ENCODE peak calls at places on chromosomes 1 and 21, in nine cellular contexts. X, R, Y, C, I, Z, S, K and F are unnamed samples.
A peak's percentile ranks its signal among the peaks of the same experiment; 100 is the strongest.

GRCh38 chr1:201408815-201409200 is 9.7 kb upstream of the LAD1 start:
- DNase-seq in X (no peak), R (no peak), Y (no peak), C (no peak), I (no peak), Z (no peak), S (no peak), K (no peak), F (no peak)

GRCh38 chr1:168008595-168008994 is 71.7 kb upstream of the MPC2 start:
- DNase-seq in X (no peak), R (no peak), Y (no peak), C (no peak), I (no peak), Z (no peak), S (no peak), K (no peak), F (no peak)

GRCh38 chr21:42474043-42474831 is 21.8 kb downstream of the RSPH1 start:
- DNase-seq in X (no peak), R (peak; percentile 84), Y (no peak), C (no peak), I (no peak), Z (no peak), S (peak; percentile 13), K (no peak), F (peak; percentile 80)

GRCh38 chr1:195714248-195714647 is 894.0 kb downstream of the KCNT2 start:
- DNase-seq in X (no peak), R (no peak), Y (no peak), C (peak; percentile 54), I (no peak), Z (no peak), S (peak; percentile 53), K (no peak), F (peak; percentile 43)

GRCh38 chr21:43300496-43301423 is 126.2 kb downstream of the SIK1 start:
- DNase-seq in X (no peak), R (no peak), Y (no peak), C (no peak), I (no peak), Z (no peak), S (no peak), K (no peak), F (no peak)

GRCh38 chr1:42214447-42214871 is 49.9 kb upstream of the GUCA2A start:
- DNase-seq in X (no peak), R (peak; percentile 58), Y (no peak), C (peak; percentile 68), I (no peak), Z (no peak), S (peak; percentile 12), K (no peak), F (peak; percentile 62)

GRCh38 chr1:40792036-40792435 is 8.4 kb downstream of the KCNQ4 start:
- DNase-seq in X (no peak), R (no peak), Y (no peak), C (no peak), I (no peak), Z (no peak), S (no peak), K (no peak), F (no peak)

GRCh38 chr1:26983863-26984262 is 9.6 kb upstream of the TRNP1 start:
- DNase-seq in X (no peak), R (no peak), Y (no peak), C (no peak), I (no peak), Z (no peak), S (no peak), K (no peak), F (no peak)

GRCh38 chr1:234597894-234598293 is 12.1 kb downstream of the IRF2BP2 start:
- DNase-seq in X (peak; percentile 71), R (peak; percentile 50), Y (peak; percentile 41), C (peak; percentile 72), I (no peak), Z (peak; percentile 52), S (no peak), K (no peak), F (peak; percentile 71)

GRCh38 chr1:214312530-214313051 is 31.6 kb downstream of the SMYD2 start:
- DNase-seq in X (no peak), R (no peak), Y (no peak), C (no peak), I (no peak), Z (no peak), S (no peak), K (no peak), F (no peak)

GRCh38 chr1:40004857-40005256 is 35.7 kb upstream of the CAP1 start:
- DNase-seq in X (no peak), R (no peak), Y (no peak), C (no peak), I (no peak), Z (no peak), S (no peak), K (no peak), F (no peak)

GRCh38 chr1:201088901-201089525 is 23.2 kb downstream of the CACNA1S start:
- DNase-seq in X (no peak), R (no peak), Y (no peak), C (no peak), I (no peak), Z (no peak), S (no peak), K (no peak), F (no peak)

GRCh38 chr1:2528966-2529750 is 905 bp downstream of the HES5 start:
- DNase-seq in X (peak; percentile 52), R (peak; percentile 46), Y (no peak), C (peak; percentile 31), I (no peak), Z (peak; percentile 31), S (no peak), K (no peak), F (no peak)

GRCh38 chr1:152495066-152495675 is 15.4 kb upstream of the LCE5A start:
- DNase-seq in X (peak; percentile 32), R (no peak), Y (no peak), C (no peak), I (no peak), Z (no peak), S (no peak), K (no peak), F (peak; percentile 34)